ENCODE peak calls at places on chromosomes 4 and X, in four cellular contexts. B, S, V and T are unnamed samples.

GRCh38 chrX:134568617-134569016 is 89.7 kb downstream of the PLAC1 start:
- DNase-seq in B (no peak), S (no peak), V (no peak), T (no peak)

GRCh38 chrX:114797494-114797893 is 213.6 kb downstream of the HTR2C start:
- DNase-seq in B (no peak), S (no peak), V (no peak), T (no peak)

GRCh38 chrX:65586491-65586890 is 51.9 kb upstream of the LAS1L start:
- DNase-seq in B (no peak), S (no peak), V (no peak), T (no peak)

GRCh38 chr4:176791591-176792347 is 953 bp downstream of the VEGFC start:
- DNase-seq in B (no peak), S (no peak), V (no peak), T (no peak)

GRCh38 chr4:81052119-81053068 is 21.9 kb downstream of the BMP3 start:
- DNase-seq in B (no peak), S (peak; percentile 51), V (peak; percentile 91), T (peak; percentile 46)

GRCh38 chr4:185134176-185134869 is 8.7 kb upstream of the SLC25A4 start:
- DNase-seq in B (peak; percentile 47), S (peak; percentile 42), V (no peak), T (peak; percentile 43)

GRCh38 chr4:186778134-186778533 is 54.5 kb upstream of the FAT1 start:
- DNase-seq in B (no peak), S (no peak), V (no peak), T (no peak)

GRCh38 chr4:39042365-39042764 is 10.2 kb upstream of the TMEM156 start:
- DNase-seq in B (no peak), S (peak; percentile 18), V (no peak), T (no peak)

GRCh38 chrX:10190367-10190766 is 33.6 kb downstream of the CLCN4 start:
- DNase-seq in B (peak; percentile 68), S (peak; percentile 72), V (no peak), T (peak; percentile 63)

GRCh38 chr4:139278450-139278849 is 1.6 kb downstream of the MGARP start:
- DNase-seq in B (no peak), S (no peak), V (no peak), T (no peak)

GRCh38 chr4:150116506-150116905 is 38.3 kb downstream of the DCLK2 start:
- DNase-seq in B (no peak), S (no peak), V (no peak), T (no peak)

GRCh38 chr4:153112071-153112460 is 92.2 kb upstream of the TRIM2 start:
- DNase-seq in B (no peak), S (no peak), V (no peak), T (no peak)

GRCh38 chrX:41711021-41711667 is 12.8 kb upstream of the GPR82 start:
- DNase-seq in B (no peak), S (no peak), V (no peak), T (no peak)

GRCh38 chr4:53151489-53151788 is 214.4 kb downstream of the SCFD2 start:
- DNase-seq in B (no peak), S (no peak), V (no peak), T (no peak)

GRCh38 chr4:98688416-98689290 is 30.2 kb upstream of the TSPAN5 start:
- DNase-seq in B (peak; percentile 5), S (peak; percentile 9), V (no peak), T (peak; percentile 62)

GRCh38 chr4:97656034-97656720 is 487.1 kb downstream of the STPG2 start:
- DNase-seq in B (peak; percentile 1), S (no peak), V (no peak), T (no peak)

GRCh38 chrX:46326161-46326560 is 219.1 kb downstream of the ZNF674 start:
- DNase-seq in B (no peak), S (no peak), V (no peak), T (no peak)

GRCh38 chr4:8199594-8200301 is 658 bp downstream of the SH3TC1 start:
- DNase-seq in B (peak; percentile 28), S (no peak), V (no peak), T (no peak)

GRCh38 chr4:119103263-119103662 is 32.4 kb upstream of the MYOZ2 start:
- DNase-seq in B (peak; percentile 69), S (peak; percentile 31), V (no peak), T (peak; percentile 8)
- TF ChIP-seq POLR2AphosphoS2 in B (no peak), S (no peak), V (no peak), T (no peak)

GRCh38 chr4:74932832-74933561 is at the start of gene PARM1:
- DNase-seq in B (peak; percentile 62), S (peak; percentile 59), V (no peak), T (peak; percentile 65)
- TF ChIP-seq POLR2A in B (peak; percentile 19), S (no peak), V (peak; percentile 87), T (no peak)

GRCh38 chr4:26300314-26301307 is 20.2 kb upstream of the RBPJ start:
- DNase-seq in B (no peak), S (no peak), V (no peak), T (no peak)
- TF ChIP-seq POLR2AphosphoS2 in B (no peak), S (no peak), V (no peak), T (no peak)

GRCh38 chr4:17510582-17510981 is 1.3 kb downstream of the QDPR start:
- DNase-seq in B (no peak), S (no peak), V (no peak), T (no peak)

GRCh38 chr4:17514865-17515264 is at the start of gene CLRN2:
- DNase-seq in B (no peak), S (no peak), V (no peak), T (no peak)

GRCh38 chr4:17511041-17511949 is 595 bp downstream of the QDPR start:
- DNase-seq in B (peak; percentile 28), S (peak; percentile 46), V (no peak), T (peak; percentile 70)

GRCh38 chr4:17512973-17513665 is 1.2 kb upstream of the QDPR start:
- DNase-seq in B (no peak), S (no peak), V (no peak), T (no peak)

DNA sequence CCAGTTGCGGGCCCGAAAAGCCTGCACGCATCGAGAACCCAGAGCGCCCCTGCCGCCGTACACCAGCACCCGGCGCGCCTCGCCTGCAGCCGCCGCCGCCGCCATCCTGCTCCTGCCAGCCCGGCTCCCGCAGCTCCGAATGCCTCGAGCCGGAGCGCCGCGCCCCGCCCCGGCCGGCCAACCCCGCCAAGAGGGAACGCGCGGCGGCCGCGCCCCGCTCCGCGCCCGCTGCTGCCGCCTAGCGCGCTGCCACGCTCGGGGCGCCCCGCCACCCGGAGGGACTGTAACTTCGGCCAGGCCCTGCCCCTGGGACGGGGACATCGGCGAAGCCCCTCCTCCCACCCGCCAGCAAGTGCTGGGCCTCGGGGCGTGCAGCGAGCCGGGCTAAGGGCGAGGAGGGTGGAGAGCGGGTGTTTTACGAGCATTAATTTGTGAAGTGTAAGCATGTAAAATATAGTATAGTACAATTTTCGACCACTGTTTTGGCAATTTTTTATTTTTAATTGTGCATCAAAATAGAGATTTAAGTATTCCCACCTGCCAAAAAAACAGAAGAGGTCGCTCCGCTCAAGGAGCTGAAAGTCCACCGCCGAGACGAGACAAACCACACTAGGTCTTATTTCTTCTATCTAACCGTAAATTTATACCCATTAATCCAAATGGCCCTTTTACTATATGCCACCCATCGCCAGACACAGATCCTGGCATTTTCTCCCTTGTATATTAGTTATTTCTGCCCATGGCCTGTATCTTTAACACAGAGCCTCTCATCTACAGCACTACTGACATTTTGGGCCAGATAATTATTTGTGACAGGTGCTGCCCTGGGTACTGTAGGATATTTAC is at the start of gene QDPR:
- DNase-seq in B (peak; percentile 54), S (peak; percentile 67), V (peak; percentile 19), T (peak; percentile 89)
- TF ChIP-seq POLR2A in B (peak; percentile 73), S (peak; percentile 73), V (peak; percentile 65), T (peak; percentile 67)

GRCh38 chr4:40152642-40153041 is 44.2 kb upstream of the RHOH start:
- DNase-seq in B (no peak), S (no peak), V (no peak), T (no peak)

GRCh38 chr4:40160258-40160657 is 36.6 kb upstream of the RHOH start:
- DNase-seq in B (no peak), S (no peak), V (no peak), T (no peak)

DNA sequence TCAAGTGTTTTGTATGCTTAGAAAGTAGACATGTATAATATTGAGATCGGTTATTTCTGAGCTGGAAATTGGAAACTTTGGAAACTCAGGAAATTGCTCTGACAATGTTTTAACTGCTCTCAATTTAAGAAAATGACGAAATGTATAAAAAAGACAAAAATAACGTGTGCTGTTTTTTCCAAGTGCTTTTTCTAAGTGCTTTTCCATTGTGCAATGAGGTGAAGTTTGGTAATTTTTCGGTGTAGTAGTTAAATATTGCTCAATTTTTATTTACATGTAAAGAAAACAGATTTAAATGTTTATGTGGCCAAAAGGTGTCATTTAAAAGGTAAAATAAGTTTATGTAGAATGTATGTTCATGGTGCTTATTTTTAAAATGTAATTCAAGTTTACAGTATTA is 39.4 kb upstream of the RHOH start:
- DNase-seq in B (no peak), S (no peak), V (no peak), T (no peak)
- TF ChIP-seq POLR2AphosphoS2 in B (no peak), S (no peak), V (no peak), T (no peak)

DNA sequence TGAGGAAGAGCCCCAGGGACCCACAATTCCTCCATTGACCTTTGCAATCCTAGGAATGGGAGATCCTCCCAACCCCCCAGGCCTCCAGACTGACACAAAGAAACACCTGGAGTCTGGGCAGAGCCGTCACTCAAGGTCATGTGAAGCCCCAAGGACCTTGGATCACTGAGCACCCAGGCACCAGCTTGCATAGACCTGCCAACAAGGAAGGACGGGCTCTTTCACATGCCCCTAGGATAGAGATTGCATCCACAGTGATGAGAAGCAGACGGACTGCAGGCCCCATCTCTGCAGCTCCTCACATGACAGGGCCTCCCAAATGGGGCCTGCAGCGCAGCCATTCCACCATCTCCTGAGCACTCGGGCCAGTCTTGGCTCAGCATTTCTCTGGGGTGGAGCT is 186.0 kb upstream of the ZCCHC13 start:
- DNase-seq in B (no peak), S (no peak), V (no peak), T (no peak)
- TF ChIP-seq POLR2A in B (no peak), S (no peak), V (no peak), T (no peak)

GRCh38 chrX:9048801-9049200 is 14.9 kb upstream of the FAM9B start:
- DNase-seq in B (no peak), S (no peak), V (no peak), T (no peak)
- TF ChIP-seq POLR2AphosphoS2 in B (no peak), S (no peak), V (no peak), T (no peak)

GRCh38 chrX:109536439-109537323 is at the start of gene NXT2:
- DNase-seq in B (peak; percentile 86), S (peak; percentile 83), V (peak; percentile 73), T (peak; percentile 91)
- TF ChIP-seq POLR2A in B (peak; percentile 86), S (peak; percentile 83), V (peak; percentile 94), T (peak; percentile 93)

GRCh38 chrX:82757614-82758013 is 750.5 kb upstream of the POU3F4 start:
- DNase-seq in B (no peak), S (no peak), V (no peak), T (no peak)
- TF ChIP-seq POLR2AphosphoS2 in B (no peak), S (no peak), V (no peak), T (no peak)